ENCODE peak calls at places on chromosomes 6 and 20, in six cellular contexts. H, N, T, Z, L and R are unnamed samples.
A peak's percentile ranks its signal among the peaks of the same experiment; 100 is the strongest.

GRCh38 chr20:36684747-36685146 is 38.8 kb upstream of the SLA2 start:
- DNase-seq in Z (no peak), H (no peak), N (no peak), L (no peak), T (no peak), R (no peak)

GRCh38 chr20:49303211-49303610 is 25.4 kb upstream of the ZNFX1 start:
- DNase-seq in N (no peak), Z (no peak), H (no peak), T (no peak), L (no peak), R (no peak)

GRCh38 chr6:105163186-105163585 is 16.6 kb downstream of the POPDC3 start:
- DNase-seq in T (no peak), H (no peak), N (no peak), Z (no peak), L (no peak), R (no peak)

GRCh38 chr20:38935285-38935684 is 9.1 kb downstream of the FAM83D start:
- DNase-seq in Z (no peak), H (no peak), N (no peak), T (no peak), L (peak; percentile 46), R (no peak)

GRCh38 chr20:50558483-50558925 is 48.3 kb downstream of the PTPN1 start:
- DNase-seq in N (no peak), Z (no peak), T (no peak), L (peak; percentile 95), H (no peak), R (no peak)

GRCh38 chr6:38174806-38175495 is 355.4 kb downstream of the ZFAND3 start:
- DNase-seq in L (no peak), Z (no peak), T (no peak), H (no peak), N (peak; percentile 15), R (no peak)

GRCh38 chr6:153800580-153800979 is 238.5 kb upstream of the OPRM1 start:
- DNase-seq in L (no peak), N (no peak), H (no peak), T (no peak), Z (no peak), R (no peak)

GRCh38 chr6:41462980-41463930 is 82.9 kb upstream of the FOXP4 start:
- DNase-seq in N (no peak), T (peak; percentile 12), Z (no peak), H (no peak), L (peak; percentile 67), R (no peak)

GRCh38 chr6:8054276-8054675 is 9.9 kb downstream of the BLOC1S5 start:
- DNase-seq in Z (no peak), T (no peak), N (no peak), L (no peak), H (no peak), R (no peak)

GRCh38 chr6:73652637-73653570 is 888 bp downstream of the SLC17A5 start:
- DNase-seq in N (peak; percentile 81), H (peak; percentile 80), T (peak; percentile 66), L (peak; percentile 69), Z (peak; percentile 67), R (peak; percentile 79)

GRCh38 chr6:1554241-1554880 is 55.4 kb upstream of the FOXC1 start:
- DNase-seq in T (no peak), L (peak; percentile 8), H (no peak), N (no peak), Z (no peak), R (peak; percentile 16)

GRCh38 chr6:137870744-137871247 is 3.7 kb downstream of the TNFAIP3 start:
- DNase-seq in L (peak; percentile 20), T (peak; percentile 68), Z (no peak), H (no peak), N (peak; percentile 68), R (peak; percentile 65)

GRCh38 chr20:13119583-13119982 is 101.5 kb upstream of the ISM1 start:
- DNase-seq in Z (peak; percentile 26), L (peak; percentile 46), H (peak; percentile 60), T (peak; percentile 53), N (peak; percentile 45), R (peak; percentile 77)

GRCh38 chr6:44268095-44268628 is 2.1 kb upstream of the TMEM151B start:
- DNase-seq in H (peak; percentile 74), L (peak; percentile 61), Z (peak; percentile 34), T (peak; percentile 72), N (peak; percentile 73), R (peak; percentile 87)

GRCh38 chr6:154766288-154766687 is 33.1 kb downstream of the SCAF8 start:
- DNase-seq in Z (no peak), H (no peak), N (no peak), T (no peak), L (no peak), R (no peak)

GRCh38 chr6:170243386-170243785 is 47.5 kb downstream of the DLL1 start:
- DNase-seq in T (no peak), H (no peak), L (no peak), Z (peak; percentile 17), N (no peak), R (no peak)

GRCh38 chr6:122653094-122653493 is 42.9 kb downstream of the PKIB start:
- DNase-seq in Z (no peak), H (no peak), T (no peak), L (peak; percentile 63), N (no peak), R (no peak)

GRCh38 chr6:157853902-157854481 is 30.9 kb downstream of the SNX9 start:
- DNase-seq in Z (no peak), H (no peak), L (no peak), N (no peak), T (no peak), R (no peak)

GRCh38 chr6:41836022-41836659 is 48.6 kb downstream of the TOMM6 start:
- DNase-seq in T (no peak), L (no peak), H (no peak), N (no peak), Z (no peak), R (no peak)

GRCh38 chr6:2771021-2771558 is 5.9 kb downstream of the WRNIP1 start:
- DNase-seq in H (no peak), N (no peak), T (no peak), Z (no peak), L (no peak), R (no peak)

GRCh38 chr20:41138217-41138526 is 829 bp downstream of the PLCG1 start:
- DNase-seq in Z (no peak), T (no peak), L (peak; percentile 74), N (no peak), H (no peak), R (no peak)

GRCh38 chr6:41062056-41062455 is 9.1 kb downstream of the APOBEC2 start:
- DNase-seq in T (no peak), N (no peak), Z (no peak), L (no peak), H (no peak), R (no peak)

GRCh38 chr6:20438462-20439070 is 36.9 kb downstream of the E2F3 start:
- DNase-seq in H (no peak), Z (no peak), N (no peak), L (no peak), T (no peak), R (peak; percentile 56)

GRCh38 chr20:62620624-62621023 is 21.7 kb upstream of the SLCO4A1 start:
- DNase-seq in T (no peak), H (no peak), L (no peak), N (no peak), Z (no peak), R (no peak)

GRCh38 chr6:170102582-170103481 is 188.0 kb downstream of the DLL1 start:
- DNase-seq in Z (no peak), H (peak; percentile 11), T (peak; percentile 2), L (no peak), N (no peak), R (no peak)

GRCh38 chr20:2750343-2751251 is 49.8 kb downstream of the CPXM1 start:
- DNase-seq in Z (no peak), L (peak; percentile 36), N (no peak), H (peak; percentile 71), T (no peak), R (peak; percentile 44)

GRCh38 chr20:13337090-13337784 is 116.2 kb downstream of the ISM1 start:
- DNase-seq in L (no peak), T (no peak), Z (no peak), N (no peak), H (no peak), R (no peak)

GRCh38 chr6:453152-453551 is 61.6 kb downstream of the IRF4 start:
- DNase-seq in Z (no peak), L (no peak), N (no peak), T (no peak), H (no peak), R (no peak)

GRCh38 chr6:131023834-131024504 is 39.1 kb downstream of the EPB41L2 start:
- DNase-seq in H (no peak), N (no peak), Z (no peak), T (no peak), L (peak; percentile 27), R (no peak)

GRCh38 chr6:53862517-53863457 is 68.0 kb downstream of the LRRC1 start:
- DNase-seq in H (no peak), T (no peak), Z (no peak), L (no peak), N (no peak), R (no peak)

GRCh38 chr6:34610819-34611477 is 54.8 kb upstream of the SPDEF start:
- DNase-seq in L (peak; percentile 48), H (no peak), N (no peak), Z (no peak), T (no peak), R (no peak)

GRCh38 chr6:114055758-114056157 is 84.8 kb upstream of the HDAC2 start:
- DNase-seq in N (no peak), H (no peak), L (no peak), Z (no peak), T (no peak), R (no peak)

GRCh38 chr6:157516319-157517026 is 135.5 kb downstream of the ZDHHC14 start:
- DNase-seq in L (no peak), Z (no peak), N (no peak), H (no peak), T (no peak), R (no peak)

GRCh38 chr6:130076512-130076911 is 58.1 kb downstream of the L3MBTL3 start:
- DNase-seq in Z (no peak), N (no peak), H (no peak), L (no peak), T (no peak), R (no peak)

GRCh38 chr20:48198951-48199431 is 413.7 kb upstream of the SULF2 start:
- DNase-seq in N (no peak), H (no peak), L (no peak), T (no peak), Z (no peak), R (no peak)

GRCh38 chr20:2108987-2109386 is 7.4 kb downstream of the STK35 start:
- DNase-seq in H (no peak), N (no peak), L (peak; percentile 90), Z (no peak), T (no peak), R (no peak)